ENCODE peak calls at places on chromosomes 4 and X, in seven cellular contexts. One of them, this sample, is unnamed.

GRCh38 chrX:120111611-120112010 is 4.1 kb downstream of the RHOXF1 start:
- DNase-seq in psoas muscle: no peak
- DNase-seq in left cardiac atrium: no peak
- DNase-seq in GM23248: peak
- DNase-seq in activated naive CD8-positive, alpha-beta T cell treated with anti-CD3 and anti-CD28 coated beads, Interleukin-2, amount 50 U/mL, for 16 hours: no peak
- DNase-seq in neural crest cell: no peak
- DNase-seq in activated CD4-positive, alpha-beta T cell treated with anti-CD3 and anti-CD28 coated beads, Interleukin-2, amount 50 U/mL, for 24 hours: no peak
- DNase-seq in this sample: no peak

GRCh38 chr4:187603093-187603395 is 392.5 kb upstream of the ZFP42 start:
- DNase-seq in psoas muscle: no peak
- DNase-seq in left cardiac atrium: no peak
- DNase-seq in GM23248: peak
- DNase-seq in activated naive CD8-positive, alpha-beta T cell treated with anti-CD3 and anti-CD28 coated beads, Interleukin-2, amount 50 U/mL, for 16 hours: no peak
- DNase-seq in neural crest cell: no peak
- DNase-seq in activated CD4-positive, alpha-beta T cell treated with anti-CD3 and anti-CD28 coated beads, Interleukin-2, amount 50 U/mL, for 24 hours: no peak
- DNase-seq in this sample: peak

GRCh38 chr4:139978692-139979091 is 175.3 kb downstream of the MAML3 start:
- DNase-seq in psoas muscle: no peak
- DNase-seq in left cardiac atrium: no peak
- DNase-seq in GM23248: no peak
- DNase-seq in activated naive CD8-positive, alpha-beta T cell treated with anti-CD3 and anti-CD28 coated beads, Interleukin-2, amount 50 U/mL, for 16 hours: no peak
- DNase-seq in neural crest cell: no peak
- DNase-seq in activated CD4-positive, alpha-beta T cell treated with anti-CD3 and anti-CD28 coated beads, Interleukin-2, amount 50 U/mL, for 24 hours: no peak
- DNase-seq in this sample: no peak

GRCh38 chrX:109390556-109390955 is 91.3 kb downstream of the GUCY2F start:
- DNase-seq in psoas muscle: no peak
- DNase-seq in left cardiac atrium: no peak
- DNase-seq in GM23248: no peak
- DNase-seq in activated naive CD8-positive, alpha-beta T cell treated with anti-CD3 and anti-CD28 coated beads, Interleukin-2, amount 50 U/mL, for 16 hours: no peak
- DNase-seq in neural crest cell: no peak
- DNase-seq in activated CD4-positive, alpha-beta T cell treated with anti-CD3 and anti-CD28 coated beads, Interleukin-2, amount 50 U/mL, for 24 hours: no peak
- DNase-seq in this sample: no peak

GRCh38 chr4:73347497-73347896 is 56.6 kb upstream of the ALB start:
- DNase-seq in psoas muscle: no peak
- DNase-seq in left cardiac atrium: no peak
- DNase-seq in GM23248: no peak
- DNase-seq in activated naive CD8-positive, alpha-beta T cell treated with anti-CD3 and anti-CD28 coated beads, Interleukin-2, amount 50 U/mL, for 16 hours: no peak
- DNase-seq in neural crest cell: no peak
- DNase-seq in activated CD4-positive, alpha-beta T cell treated with anti-CD3 and anti-CD28 coated beads, Interleukin-2, amount 50 U/mL, for 24 hours: no peak
- DNase-seq in this sample: no peak

GRCh38 chr4:104395219-104395618 is 99.5 kb downstream of the CXXC4 start:
- DNase-seq in psoas muscle: no peak
- DNase-seq in left cardiac atrium: no peak
- DNase-seq in GM23248: no peak
- DNase-seq in activated naive CD8-positive, alpha-beta T cell treated with anti-CD3 and anti-CD28 coated beads, Interleukin-2, amount 50 U/mL, for 16 hours: no peak
- DNase-seq in neural crest cell: no peak
- DNase-seq in activated CD4-positive, alpha-beta T cell treated with anti-CD3 and anti-CD28 coated beads, Interleukin-2, amount 50 U/mL, for 24 hours: no peak
- DNase-seq in this sample: no peak

GRCh38 chr4:168615294-168615693 is 118.4 kb downstream of the PALLD start:
- DNase-seq in psoas muscle: no peak
- DNase-seq in left cardiac atrium: no peak
- DNase-seq in GM23248: peak
- DNase-seq in activated naive CD8-positive, alpha-beta T cell treated with anti-CD3 and anti-CD28 coated beads, Interleukin-2, amount 50 U/mL, for 16 hours: no peak
- DNase-seq in neural crest cell: no peak
- DNase-seq in activated CD4-positive, alpha-beta T cell treated with anti-CD3 and anti-CD28 coated beads, Interleukin-2, amount 50 U/mL, for 24 hours: no peak
- DNase-seq in this sample: peak

GRCh38 chrX:103330601-103331397 is 760 bp downstream of the TCEAL7 start:
- DNase-seq in psoas muscle: no peak
- DNase-seq in left cardiac atrium: no peak
- DNase-seq in GM23248: peak
- DNase-seq in activated naive CD8-positive, alpha-beta T cell treated with anti-CD3 and anti-CD28 coated beads, Interleukin-2, amount 50 U/mL, for 16 hours: no peak
- DNase-seq in neural crest cell: no peak
- DNase-seq in activated CD4-positive, alpha-beta T cell treated with anti-CD3 and anti-CD28 coated beads, Interleukin-2, amount 50 U/mL, for 24 hours: no peak
- DNase-seq in this sample: no peak

GRCh38 chrX:861335-861890 is 230.8 kb downstream of the SHOX start:
- DNase-seq in psoas muscle: no peak
- DNase-seq in left cardiac atrium: no peak
- DNase-seq in GM23248: no peak
- DNase-seq in activated naive CD8-positive, alpha-beta T cell treated with anti-CD3 and anti-CD28 coated beads, Interleukin-2, amount 50 U/mL, for 16 hours: no peak
- DNase-seq in neural crest cell: no peak
- DNase-seq in activated CD4-positive, alpha-beta T cell treated with anti-CD3 and anti-CD28 coated beads, Interleukin-2, amount 50 U/mL, for 24 hours: no peak
- DNase-seq in this sample: peak

GRCh38 chr4:7924163-7924562 is 15.5 kb downstream of the AFAP1 start:
- DNase-seq in psoas muscle: no peak
- DNase-seq in left cardiac atrium: no peak
- DNase-seq in GM23248: no peak
- DNase-seq in activated naive CD8-positive, alpha-beta T cell treated with anti-CD3 and anti-CD28 coated beads, Interleukin-2, amount 50 U/mL, for 16 hours: no peak
- DNase-seq in neural crest cell: no peak
- DNase-seq in activated CD4-positive, alpha-beta T cell treated with anti-CD3 and anti-CD28 coated beads, Interleukin-2, amount 50 U/mL, for 24 hours: no peak
- DNase-seq in this sample: no peak

GRCh38 chrX:7568130-7568529 is 274.8 kb upstream of the VCX start:
- DNase-seq in psoas muscle: no peak
- DNase-seq in left cardiac atrium: no peak
- DNase-seq in GM23248: no peak
- DNase-seq in activated naive CD8-positive, alpha-beta T cell treated with anti-CD3 and anti-CD28 coated beads, Interleukin-2, amount 50 U/mL, for 16 hours: no peak
- DNase-seq in neural crest cell: no peak
- DNase-seq in activated CD4-positive, alpha-beta T cell treated with anti-CD3 and anti-CD28 coated beads, Interleukin-2, amount 50 U/mL, for 24 hours: no peak
- DNase-seq in this sample: no peak

GRCh38 chr4:33072340-33073089 is 2352.3 kb downstream of the PCDH7 start:
- DNase-seq in psoas muscle: no peak
- DNase-seq in left cardiac atrium: no peak
- DNase-seq in GM23248: no peak
- DNase-seq in activated naive CD8-positive, alpha-beta T cell treated with anti-CD3 and anti-CD28 coated beads, Interleukin-2, amount 50 U/mL, for 16 hours: no peak
- DNase-seq in neural crest cell: no peak
- DNase-seq in activated CD4-positive, alpha-beta T cell treated with anti-CD3 and anti-CD28 coated beads, Interleukin-2, amount 50 U/mL, for 24 hours: no peak
- DNase-seq in this sample: no peak

GRCh38 chr4:85149656-85150055 is 183.2 kb upstream of the WDFY3 start:
- DNase-seq in psoas muscle: no peak
- DNase-seq in left cardiac atrium: no peak
- DNase-seq in GM23248: peak
- DNase-seq in activated naive CD8-positive, alpha-beta T cell treated with anti-CD3 and anti-CD28 coated beads, Interleukin-2, amount 50 U/mL, for 16 hours: no peak
- DNase-seq in neural crest cell: no peak
- DNase-seq in activated CD4-positive, alpha-beta T cell treated with anti-CD3 and anti-CD28 coated beads, Interleukin-2, amount 50 U/mL, for 24 hours: no peak
- DNase-seq in this sample: peak

GRCh38 chrX:39966186-39966585 is 131.6 kb downstream of the BCOR start:
- DNase-seq in psoas muscle: no peak
- DNase-seq in left cardiac atrium: no peak
- DNase-seq in GM23248: no peak
- DNase-seq in activated naive CD8-positive, alpha-beta T cell treated with anti-CD3 and anti-CD28 coated beads, Interleukin-2, amount 50 U/mL, for 16 hours: no peak
- DNase-seq in neural crest cell: no peak
- DNase-seq in activated CD4-positive, alpha-beta T cell treated with anti-CD3 and anti-CD28 coated beads, Interleukin-2, amount 50 U/mL, for 24 hours: no peak
- DNase-seq in this sample: no peak

GRCh38 chr4:110088670-110089069 is 109.7 kb downstream of the ELOVL6 start:
- DNase-seq in psoas muscle: no peak
- DNase-seq in left cardiac atrium: no peak
- DNase-seq in GM23248: peak
- DNase-seq in activated naive CD8-positive, alpha-beta T cell treated with anti-CD3 and anti-CD28 coated beads, Interleukin-2, amount 50 U/mL, for 16 hours: no peak
- DNase-seq in neural crest cell: no peak
- DNase-seq in activated CD4-positive, alpha-beta T cell treated with anti-CD3 and anti-CD28 coated beads, Interleukin-2, amount 50 U/mL, for 24 hours: no peak
- DNase-seq in this sample: no peak

GRCh38 chr4:82560853-82561744 is 689 bp downstream of the TMEM150C start:
- DNase-seq in psoas muscle: peak
- DNase-seq in left cardiac atrium: no peak
- DNase-seq in GM23248: peak
- DNase-seq in activated naive CD8-positive, alpha-beta T cell treated with anti-CD3 and anti-CD28 coated beads, Interleukin-2, amount 50 U/mL, for 16 hours: no peak
- DNase-seq in neural crest cell: peak
- DNase-seq in activated CD4-positive, alpha-beta T cell treated with anti-CD3 and anti-CD28 coated beads, Interleukin-2, amount 50 U/mL, for 24 hours: no peak
- DNase-seq in this sample: no peak

GRCh38 chr4:55947912-55948725 is 626 bp upstream of the CEP135 start:
- DNase-seq in psoas muscle: no peak
- DNase-seq in left cardiac atrium: no peak
- DNase-seq in GM23248: peak
- DNase-seq in activated naive CD8-positive, alpha-beta T cell treated with anti-CD3 and anti-CD28 coated beads, Interleukin-2, amount 50 U/mL, for 16 hours: no peak
- DNase-seq in neural crest cell: peak
- DNase-seq in activated CD4-positive, alpha-beta T cell treated with anti-CD3 and anti-CD28 coated beads, Interleukin-2, amount 50 U/mL, for 24 hours: no peak
- DNase-seq in this sample: peak

GRCh38 chrX:13007519-13008188 is 32.7 kb downstream of the TMSB4X start:
- DNase-seq in psoas muscle: no peak
- DNase-seq in left cardiac atrium: no peak
- DNase-seq in GM23248: peak
- DNase-seq in activated naive CD8-positive, alpha-beta T cell treated with anti-CD3 and anti-CD28 coated beads, Interleukin-2, amount 50 U/mL, for 16 hours: no peak
- DNase-seq in neural crest cell: no peak
- DNase-seq in activated CD4-positive, alpha-beta T cell treated with anti-CD3 and anti-CD28 coated beads, Interleukin-2, amount 50 U/mL, for 24 hours: no peak
- DNase-seq in this sample: peak

GRCh38 chrX:121333942-121334341 is 286.5 kb downstream of the GLUD2 start:
- DNase-seq in psoas muscle: no peak
- DNase-seq in left cardiac atrium: no peak
- DNase-seq in GM23248: no peak
- DNase-seq in activated naive CD8-positive, alpha-beta T cell treated with anti-CD3 and anti-CD28 coated beads, Interleukin-2, amount 50 U/mL, for 16 hours: no peak
- DNase-seq in neural crest cell: no peak
- DNase-seq in activated CD4-positive, alpha-beta T cell treated with anti-CD3 and anti-CD28 coated beads, Interleukin-2, amount 50 U/mL, for 24 hours: no peak
- DNase-seq in this sample: no peak

GRCh38 chrX:151796576-151796975 is 62.0 kb downstream of the CNGA2 start:
- DNase-seq in psoas muscle: no peak
- DNase-seq in left cardiac atrium: no peak
- DNase-seq in GM23248: no peak
- DNase-seq in activated naive CD8-positive, alpha-beta T cell treated with anti-CD3 and anti-CD28 coated beads, Interleukin-2, amount 50 U/mL, for 16 hours: no peak
- DNase-seq in neural crest cell: no peak
- DNase-seq in activated CD4-positive, alpha-beta T cell treated with anti-CD3 and anti-CD28 coated beads, Interleukin-2, amount 50 U/mL, for 24 hours: no peak
- DNase-seq in this sample: no peak

GRCh38 chr4:16775411-16776154 is 122.9 kb downstream of the LDB2 start:
- DNase-seq in psoas muscle: no peak
- DNase-seq in left cardiac atrium: no peak
- DNase-seq in GM23248: no peak
- DNase-seq in activated naive CD8-positive, alpha-beta T cell treated with anti-CD3 and anti-CD28 coated beads, Interleukin-2, amount 50 U/mL, for 16 hours: no peak
- DNase-seq in neural crest cell: no peak
- DNase-seq in activated CD4-positive, alpha-beta T cell treated with anti-CD3 and anti-CD28 coated beads, Interleukin-2, amount 50 U/mL, for 24 hours: no peak
- DNase-seq in this sample: no peak

GRCh38 chrX:27918799-27919198 is 62.5 kb downstream of the DCAF8L1 start:
- DNase-seq in psoas muscle: no peak
- DNase-seq in left cardiac atrium: no peak
- DNase-seq in GM23248: no peak
- DNase-seq in activated naive CD8-positive, alpha-beta T cell treated with anti-CD3 and anti-CD28 coated beads, Interleukin-2, amount 50 U/mL, for 16 hours: no peak
- DNase-seq in neural crest cell: no peak
- DNase-seq in activated CD4-positive, alpha-beta T cell treated with anti-CD3 and anti-CD28 coated beads, Interleukin-2, amount 50 U/mL, for 24 hours: no peak
- DNase-seq in this sample: no peak

This sample was measured in AG08395.